ENCODE peak calls at places on chromosomes 5 and 9, in six cellular contexts. One of them, this sample, is unnamed.
A peak's percentile ranks its signal among the peaks of the same experiment; 100 is the strongest.

GRCh38 chr9:4086119-4087088 is 213.5 kb downstream of the GLIS3 start:
- DNase-seq in H1: no peak
- DNase-seq in HCT116: no peak
- DNase-seq in GM12878: no peak
- DNase-seq in HepG2: peak; percentile 8
- DNase-seq in K562: no peak
- DNase-seq in this sample: no peak

GRCh38 chr9:113530022-113530635 is 66.6 kb downstream of the RGS3 start:
- DNase-seq in K562: no peak
- DNase-seq in HepG2: no peak
- DNase-seq in HCT116: no peak
- DNase-seq in H1: no peak
- DNase-seq in GM12878: no peak
- DNase-seq in this sample: no peak

GRCh38 chr9:70485273-70485858 is 70.9 kb upstream of the KLF9 start:
- DNase-seq in HepG2: no peak
- DNase-seq in K562: peak; percentile 94
- DNase-seq in HCT116: no peak
- DNase-seq in H1: no peak
- DNase-seq in GM12878: no peak
- DNase-seq in this sample: no peak

GRCh38 chr9:125982798-125983406 is 235.7 kb downstream of the PBX3 start:
- DNase-seq in HepG2: no peak
- DNase-seq in GM12878: no peak
- DNase-seq in HCT116: no peak
- DNase-seq in K562: no peak
- DNase-seq in H1: no peak
- DNase-seq in this sample: no peak

GRCh38 chr5:141680751-141681201 is 1.3 kb downstream of the ARAP3 start:
- DNase-seq in HCT116: no peak
- DNase-seq in GM12878: no peak
- DNase-seq in K562: no peak
- DNase-seq in HepG2: peak; percentile 7
- DNase-seq in H1: peak; percentile 77
- DNase-seq in this sample: peak; percentile 78

GRCh38 chr5:52356311-52356918 is 431.3 kb upstream of the ITGA1 start:
- DNase-seq in HCT116: no peak
- DNase-seq in H1: no peak
- DNase-seq in HepG2: no peak
- DNase-seq in GM12878: no peak
- DNase-seq in K562: no peak
- DNase-seq in this sample: no peak

GRCh38 chr5:135842737-135843136 is 8.3 kb downstream of the SLC25A48 start:
- DNase-seq in GM12878: no peak
- DNase-seq in H1: no peak
- DNase-seq in HepG2: no peak
- DNase-seq in K562: no peak
- DNase-seq in HCT116: no peak
- DNase-seq in this sample: no peak

GRCh38 chr5:19625562-19625961 is 362.4 kb downstream of the CDH18 start:
- DNase-seq in H1: no peak
- DNase-seq in K562: no peak
- DNase-seq in GM12878: no peak
- DNase-seq in HCT116: no peak
- DNase-seq in HepG2: no peak
- DNase-seq in this sample: no peak

GRCh38 chr5:75384218-75384617 is 47.2 kb downstream of the HMGCR start:
- DNase-seq in HepG2: no peak
- DNase-seq in HCT116: no peak
- DNase-seq in K562: no peak
- DNase-seq in GM12878: no peak
- DNase-seq in H1: no peak
- DNase-seq in this sample: no peak

GRCh38 chr5:112776301-112776856 is 38.7 kb downstream of the APC start:
- DNase-seq in K562: no peak
- DNase-seq in GM12878: no peak
- DNase-seq in HepG2: no peak
- DNase-seq in HCT116: no peak
- DNase-seq in H1: no peak
- DNase-seq in this sample: no peak

GRCh38 chr9:4349841-4350418 is 50.1 kb upstream of the GLIS3 start:
- DNase-seq in K562: no peak
- DNase-seq in GM12878: no peak
- DNase-seq in H1: no peak
- DNase-seq in HCT116: no peak
- DNase-seq in HepG2: no peak
- DNase-seq in this sample: no peak

GRCh38 chr5:34923694-34924461 is 5.5 kb upstream of the DNAJC21 start:
- DNase-seq in GM12878: no peak
- DNase-seq in K562: peak; percentile 93
- DNase-seq in H1: no peak
- DNase-seq in HCT116: peak; percentile 74
- DNase-seq in HepG2: no peak
- DNase-seq in this sample: no peak

GRCh38 chr9:130225586-130225985 is 40.0 kb upstream of the HMCN2 start:
- DNase-seq in K562: no peak
- DNase-seq in H1: no peak
- DNase-seq in HCT116: no peak
- DNase-seq in HepG2: no peak
- DNase-seq in GM12878: no peak
- DNase-seq in this sample: no peak

GRCh38 chr5:145859897-145860296 is 12.9 kb downstream of the GRXCR2 start:
- DNase-seq in K562: peak; percentile 32
- DNase-seq in HepG2: no peak
- DNase-seq in H1: no peak
- DNase-seq in GM12878: no peak
- DNase-seq in HCT116: no peak
- DNase-seq in this sample: no peak

GRCh38 chr9:133286523-133286922 is 11.5 kb upstream of the ABO start:
- DNase-seq in HepG2: no peak
- DNase-seq in HCT116: no peak
- DNase-seq in GM12878: no peak
- DNase-seq in H1: no peak
- DNase-seq in K562: no peak
- DNase-seq in this sample: no peak

GRCh38 chr5:177194278-177194677 is 60.7 kb downstream of the NSD1 start:
- DNase-seq in HCT116: peak; percentile 81
- DNase-seq in HepG2: peak; percentile 70
- DNase-seq in K562: no peak
- DNase-seq in GM12878: no peak
- DNase-seq in H1: no peak
- DNase-seq in this sample: no peak

GRCh38 chr9:124779368-124780059 is 2.6 kb downstream of the OLFML2A start:
- DNase-seq in HepG2: peak; percentile 74
- DNase-seq in HCT116: no peak
- DNase-seq in H1: peak; percentile 71
- DNase-seq in GM12878: no peak
- DNase-seq in K562: no peak
- DNase-seq in this sample: peak; percentile 56

GRCh38 chr9:109576762-109577161 is 78.7 kb upstream of the PTPN3 start:
- DNase-seq in GM12878: no peak
- DNase-seq in K562: no peak
- DNase-seq in HepG2: no peak
- DNase-seq in HCT116: no peak
- DNase-seq in H1: no peak
- DNase-seq in this sample: no peak

GRCh38 chr5:77086611-77087483 is at the start of gene ZBED3:
- DNase-seq in HCT116: peak; percentile 71
- DNase-seq in K562: no peak
- DNase-seq in HepG2: peak; percentile 87
- DNase-seq in H1: peak; percentile 77
- DNase-seq in GM12878: peak; percentile 30
- DNase-seq in this sample: peak; percentile 55

GRCh38 chr5:128537306-128537998 is 593 bp downstream of the FBN2 start:
- DNase-seq in K562: no peak
- DNase-seq in HCT116: no peak
- DNase-seq in GM12878: no peak
- DNase-seq in HepG2: no peak
- DNase-seq in H1: peak; percentile 75
- DNase-seq in this sample: peak; percentile 50

GRCh38 chr5:150538007-150538917 is 30.3 kb downstream of the NDST1 start:
- DNase-seq in GM12878: no peak
- DNase-seq in HepG2: no peak
- DNase-seq in K562: peak; percentile 34
- DNase-seq in HCT116: no peak
- DNase-seq in H1: no peak
- DNase-seq in this sample: no peak

GRCh38 chr9:123063896-123064295 is 30.4 kb downstream of the GPR21 start:
- DNase-seq in HepG2: no peak
- DNase-seq in HCT116: no peak
- DNase-seq in H1: no peak
- DNase-seq in GM12878: no peak
- DNase-seq in K562: no peak
- DNase-seq in this sample: no peak

GRCh38 chr5:129499208-129499852 is 39.2 kb downstream of the ADAMTS19 start:
- DNase-seq in HCT116: no peak
- DNase-seq in HepG2: no peak
- DNase-seq in K562: no peak
- DNase-seq in H1: no peak
- DNase-seq in GM12878: no peak
- DNase-seq in this sample: no peak

GRCh38 chr9:137982132-137982666 is 104.6 kb downstream of the CACNA1B start:
- DNase-seq in HepG2: no peak
- DNase-seq in K562: no peak
- DNase-seq in HCT116: peak; percentile 21
- DNase-seq in H1: no peak
- DNase-seq in GM12878: no peak
- DNase-seq in this sample: no peak

GRCh38 chr5:125597338-125597737 is 825.9 kb upstream of the GRAMD2B start:
- DNase-seq in H1: no peak
- DNase-seq in HCT116: no peak
- DNase-seq in HepG2: no peak
- DNase-seq in GM12878: no peak
- DNase-seq in K562: no peak
- DNase-seq in this sample: no peak

GRCh38 chr9:88651682-88652633 is 117.0 kb downstream of the NXNL2 start:
- DNase-seq in HepG2: no peak
- DNase-seq in K562: peak; percentile 53
- DNase-seq in HCT116: no peak
- DNase-seq in GM12878: no peak
- DNase-seq in H1: no peak
- DNase-seq in this sample: no peak

GRCh38 chr9:132742821-132743311 is 72.6 kb downstream of the GTF3C4 start:
- DNase-seq in HCT116: no peak
- DNase-seq in HepG2: no peak
- DNase-seq in GM12878: no peak
- DNase-seq in K562: no peak
- DNase-seq in H1: no peak
- DNase-seq in this sample: peak; percentile 44

GRCh38 chr5:133936611-133937015 is 31.8 kb downstream of the C5orf15 start:
- DNase-seq in HCT116: no peak
- DNase-seq in GM12878: no peak
- DNase-seq in K562: peak; percentile 92
- DNase-seq in HepG2: no peak
- DNase-seq in H1: no peak
- DNase-seq in this sample: no peak

GRCh38 chr5:133938039-133938821 is 30.2 kb downstream of the C5orf15 start:
- DNase-seq in HepG2: no peak
- DNase-seq in GM12878: no peak
- DNase-seq in K562: peak; percentile 84
- DNase-seq in HCT116: no peak
- DNase-seq in H1: no peak
- DNase-seq in this sample: no peak

GRCh38 chr5:133941456-133942196 is 26.8 kb downstream of the C5orf15 start:
- DNase-seq in GM12878: no peak
- DNase-seq in K562: peak; percentile 72
- DNase-seq in HCT116: no peak
- DNase-seq in HepG2: no peak
- DNase-seq in H1: peak; percentile 26
- DNase-seq in this sample: no peak

GRCh38 chr5:133939668-133940067 is 28.8 kb downstream of the C5orf15 start:
- DNase-seq in HepG2: no peak
- DNase-seq in GM12878: no peak
- DNase-seq in HCT116: no peak
- DNase-seq in H1: no peak
- DNase-seq in K562: peak; percentile 55
- DNase-seq in this sample: no peak

GRCh38 chr5:133938932-133939331 is 29.5 kb downstream of the C5orf15 start:
- DNase-seq in HCT116: no peak
- DNase-seq in K562: no peak
- DNase-seq in GM12878: no peak
- DNase-seq in HepG2: no peak
- DNase-seq in H1: no peak
- DNase-seq in this sample: no peak
- TF ChIP-seq ATF3 in HCT116: no peak
- TF ChIP-seq ATF3 in K562: no peak
- TF ChIP-seq ATF3 in GM12878: no peak
- TF ChIP-seq ATF3 in HepG2: no peak
- TF ChIP-seq ATF3 in H1: no peak
- TF ChIP-seq ATF3 in this sample: no peak

GRCh38 chr9:98144631-98145030 is 25.6 kb upstream of the TRIM14 start:
- DNase-seq in K562: no peak
- DNase-seq in HepG2: no peak
- DNase-seq in HCT116: no peak
- DNase-seq in H1: no peak
- DNase-seq in GM12878: no peak
- DNase-seq in this sample: no peak
- TF ChIP-seq CTCF in K562: no peak
- TF ChIP-seq CTCF in HepG2: no peak
- TF ChIP-seq CTCF in HCT116: no peak
- TF ChIP-seq CTCF in H1: no peak
- TF ChIP-seq CTCF in GM12878: no peak
- TF ChIP-seq CTCF in this sample: no peak

GRCh38 chr5:14465086-14465485 is 116.5 kb upstream of the OTULINL start:
- DNase-seq in HepG2: no peak
- DNase-seq in HCT116: no peak
- DNase-seq in GM12878: no peak
- DNase-seq in K562: no peak
- DNase-seq in H1: no peak
- DNase-seq in this sample: no peak
- TF ChIP-seq ATF3 in HepG2: no peak
- TF ChIP-seq ATF3 in HCT116: no peak
- TF ChIP-seq ATF3 in GM12878: no peak
- TF ChIP-seq ATF3 in K562: no peak
- TF ChIP-seq ATF3 in H1: no peak
- TF ChIP-seq ATF3 in this sample: no peak

DNA sequence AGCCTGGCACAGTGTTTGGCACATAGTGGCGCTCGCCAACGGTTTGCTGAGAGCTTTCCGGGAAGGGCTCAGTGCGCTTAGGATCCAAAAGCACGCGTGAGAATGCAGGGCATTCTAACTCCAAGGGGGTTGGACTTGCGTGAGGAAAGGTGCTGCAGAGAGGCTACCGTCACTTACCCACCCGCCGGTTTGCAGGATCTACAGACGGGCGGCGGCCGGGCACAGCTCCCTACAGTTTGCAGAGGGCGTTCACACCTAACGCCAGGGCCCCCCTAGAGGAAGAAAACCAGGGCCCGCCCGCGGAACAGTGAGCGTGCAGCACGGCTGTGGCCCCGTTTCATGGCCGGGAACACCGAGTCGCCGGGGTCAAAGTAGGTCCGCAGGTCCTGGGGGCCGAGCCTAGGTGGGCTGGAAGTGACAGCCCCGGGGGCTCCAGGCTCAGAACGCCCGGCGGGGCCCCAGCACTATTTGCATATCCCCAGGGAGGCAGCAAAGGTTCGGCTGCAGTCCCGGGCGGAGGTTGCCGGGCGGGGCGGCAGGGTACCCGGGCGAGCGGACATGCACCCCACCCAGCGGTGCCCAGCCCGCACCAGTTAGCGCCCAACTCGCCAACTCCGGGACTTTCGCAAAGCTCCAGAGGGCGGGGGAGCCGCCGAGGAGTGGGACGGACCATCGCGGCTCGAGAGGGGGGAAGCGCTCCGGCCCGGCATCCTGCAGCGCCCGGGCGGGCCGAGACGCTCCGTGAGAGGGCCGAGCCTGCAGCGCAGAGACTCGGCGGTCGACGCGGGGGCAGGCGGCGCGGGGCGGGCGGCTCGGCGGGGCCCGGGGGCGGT is 498 bp upstream of the GALNT10 start:
- DNase-seq in HCT116: peak; percentile 51
- DNase-seq in HepG2: peak; percentile 61
- DNase-seq in GM12878: no peak
- DNase-seq in H1: peak; percentile 84
- DNase-seq in K562: peak; percentile 82
- DNase-seq in this sample: peak; percentile 81
- TF ChIP-seq CTCF in HCT116: peak; percentile 48
- TF ChIP-seq CTCF in HepG2: no peak
- TF ChIP-seq CTCF in GM12878: peak; percentile 43
- TF ChIP-seq CTCF in H1: peak; percentile 16
- TF ChIP-seq CTCF in K562: peak; percentile 78
- TF ChIP-seq CTCF in this sample: no peak